ENCODE peak calls at places on chromosomes 4 and X, in five cellular contexts. L is left ventricle myocardium superior; B is CD4-positive, alpha-beta T cell; K is T47D; M is testis. Q is an unnamed sample.

GRCh38 chr4:110270492-110271197 is 72.2 kb upstream of the ELOVL6 start:
- DNase-seq in L (no peak), B (no peak), K (no peak), M (no peak), Q (no peak)

GRCh38 chr4:107115185-107115847 is 79.2 kb upstream of the DKK2 start:
- DNase-seq in L (no peak), B (no peak), K (no peak), M (no peak), Q (no peak)

GRCh38 chr4:181161669-181162068 is 1081.5 kb upstream of the TENM3 start:
- DNase-seq in L (no peak), B (no peak), K (no peak), M (no peak), Q (no peak)

GRCh38 chrX:129043138-129043537 is 480.2 kb downstream of the SMARCA1 start:
- DNase-seq in L (no peak), B (no peak), K (no peak), M (no peak), Q (no peak)

GRCh38 chr4:164501074-164501473 is 252.9 kb upstream of the SMIM31 start:
- DNase-seq in L (no peak), B (no peak), K (peak), M (no peak), Q (no peak)

GRCh38 chrX:66046612-66047235 is 6.8 kb upstream of the VSIG4 start:
- DNase-seq in L (no peak), B (no peak), K (no peak), M (no peak), Q (no peak)

GRCh38 chr4:168449740-168450442 is 30.4 kb downstream of the DDX60L start:
- DNase-seq in L (no peak), B (no peak), K (no peak), M (no peak), Q (no peak)

GRCh38 chrX:123140904-123141303 is 43.2 kb upstream of the GRIA3 start:
- DNase-seq in L (no peak), B (no peak), K (no peak), M (no peak), Q (no peak)

GRCh38 chr4:115113382-115114106 is at the start of gene NDST4:
- DNase-seq in L (no peak), B (no peak), K (peak), M (peak), Q (no peak)

GRCh38 chrX:18677140-18677834 is 5.4 kb upstream of the RS1 start:
- DNase-seq in L (no peak), B (no peak), K (no peak), M (no peak), Q (no peak)

GRCh38 chr4:41644288-41644914 is 104.1 kb downstream of the PHOX2B start:
- DNase-seq in L (peak), B (no peak), K (no peak), M (peak), Q (peak)

GRCh38 chr4:38020386-38020785 is 60.2 kb downstream of the PTTG2 start:
- DNase-seq in L (no peak), B (no peak), K (no peak), M (peak), Q (no peak)

GRCh38 chr4:151227731-151228130 is 49.2 kb upstream of the PRSS48 start:
- DNase-seq in L (peak), B (no peak), K (peak), M (peak), Q (peak)

GRCh38 chrX:24423960-24424359 is 41.1 kb upstream of the PDK3 start:
- DNase-seq in L (no peak), B (no peak), K (peak), M (no peak), Q (no peak)

GRCh38 chrX:134025986-134026731 is 40.8 kb upstream of the GPC3 start:
- DNase-seq in L (no peak), B (no peak), K (no peak), M (no peak), Q (no peak)

GRCh38 chr4:74117024-74117534 is 18.1 kb upstream of the CXCL2 start:
- DNase-seq in L (peak), B (no peak), K (peak), M (no peak), Q (peak)

GRCh38 chrX:46637937-46638336 is 64.4 kb downstream of the CHST7 start:
- DNase-seq in L (no peak), B (no peak), K (no peak), M (no peak), Q (no peak)

Q was measured in Right ventricle myocardium superior.